ENCODE peak calls at places on chromosomes 2 and 18, in four cellular contexts. O, N, A and K are unnamed samples.

GRCh38 chr18:5296706-5297320 is 1.3 kb upstream of the ZBTB14 start:
- DNase-seq in O (peak), A (peak), N (peak), K (peak)

GRCh38 chr2:83850071-83850725 is 608.9 kb downstream of the SUCLG1 start:
- DNase-seq in O (no peak), N (no peak), A (no peak), K (peak)

GRCh38 chr2:102782187-102782586 is 20.4 kb downstream of the TMEM182 start:
- DNase-seq in A (no peak), N (no peak), O (no peak), K (no peak)

GRCh38 chr2:43399515-43400245 is 173.3 kb upstream of the ZFP36L2 start:
- DNase-seq in A (peak), N (peak), O (peak), K (no peak)

GRCh38 chr2:59726226-59726800 is 827.1 kb downstream of the BCL11A start:
- DNase-seq in N (no peak), A (no peak), O (no peak), K (no peak)

GRCh38 chr2:181131584-181131983 is 151.2 kb downstream of the UBE2E3 start:
- DNase-seq in A (no peak), O (no peak), N (no peak), K (no peak)

GRCh38 chr2:98508690-98509054 is 64.0 kb downstream of the INPP4A start:
- DNase-seq in A (peak), N (peak), O (no peak), K (peak)

GRCh38 chr2:174759381-174760064 is 4.7 kb downstream of the CHRNA1 start:
- DNase-seq in O (no peak), A (no peak), N (no peak), K (no peak)

GRCh38 chr2:29053223-29053622 is 21.1 kb downstream of the PCARE start:
- DNase-seq in A (no peak), N (no peak), O (no peak), K (peak)

GRCh38 chr2:239758325-239758877 is 266.7 kb downstream of the NDUFA10 start:
- DNase-seq in A (peak), O (no peak), N (no peak), K (no peak)

GRCh38 chr2:237689569-237690131 is 62.3 kb downstream of the LRRFIP1 start:
- DNase-seq in O (peak), N (no peak), A (no peak), K (peak)

GRCh38 chr2:130756041-130756720 is 841 bp downstream of the AMER3 start:
- DNase-seq in N (peak), O (peak), A (peak), K (peak)

GRCh38 chr2:66440692-66441091 is 5.8 kb downstream of the MEIS1 start:
- DNase-seq in O (peak), N (peak), A (no peak), K (peak)

GRCh38 chr2:213152065-213152794 is 818 bp upstream of the IKZF2 start:
- DNase-seq in A (peak), N (peak), O (peak), K (peak)

GRCh38 chr2:231614559-231615057 is 21.9 kb downstream of the TEX44 start:
- DNase-seq in A (no peak), O (peak), N (no peak), K (no peak)

GRCh38 chr2:237624565-237624964 is 2.8 kb upstream of the LRRFIP1 start:
- DNase-seq in O (no peak), N (peak), A (no peak), K (no peak)

GRCh38 chr2:162085090-162085891 is 11.3 kb upstream of the DPP4 start:
- DNase-seq in O (peak), N (peak), A (peak), K (peak)

GRCh38 chr2:238427435-238428162 is 872 bp downstream of the ASB1 start:
- DNase-seq in O (peak), A (no peak), N (peak), K (peak)

GRCh38 chr2:29583548-29584121 is 337.8 kb downstream of the ALK start:
- DNase-seq in A (no peak), N (no peak), O (no peak), K (no peak)

GRCh38 chr2:224378087-224379085 is 23.5 kb downstream of the FAM124B start:
- DNase-seq in A (no peak), O (no peak), N (no peak), K (no peak)
- TF ChIP-seq CTCF in A (peak), O (no peak), N (peak), K (peak)

DNA sequence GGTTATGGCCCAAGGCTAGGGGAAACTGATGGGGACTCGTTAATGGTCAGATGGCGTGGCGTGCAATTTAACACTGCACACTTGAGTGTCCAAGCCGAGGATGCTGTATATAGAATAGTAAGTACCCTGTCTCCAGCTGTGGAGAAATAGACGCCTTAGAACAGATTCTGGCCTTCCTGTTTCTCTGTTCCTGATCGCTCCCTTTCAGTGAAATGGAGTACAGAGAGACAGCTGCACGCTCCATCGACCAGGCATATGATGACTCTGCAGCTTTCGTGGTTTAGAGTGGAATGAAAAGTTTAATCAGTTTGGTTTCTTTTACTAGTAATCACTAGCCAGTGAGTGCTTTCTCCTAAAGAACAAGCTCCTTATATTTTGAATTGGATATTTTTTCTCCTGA is 213.4 kb downstream of the NEDD4L start:
- DNase-seq in N (peak), O (peak), A (peak), K (no peak)
- H3K4me3 ChIP-seq in N (no peak), O (no peak), A (no peak), K (no peak)

GRCh38 chr18:7566587-7567486 is at the start of gene PTPRM:
- DNase-seq in O (peak), A (peak), N (peak), K (peak)
- TF ChIP-seq CTCF in O (peak), A (no peak), N (no peak), K (no peak)

GRCh38 chr2:217902281-217903141 is 100.3 kb downstream of the TNS1 start:
- DNase-seq in A (peak), O (peak), N (peak), K (peak)

GRCh38 chr2:217900780-217901360 is 101.9 kb downstream of the TNS1 start:
- DNase-seq in N (no peak), O (no peak), A (no peak), K (no peak)

GRCh38 chr2:217903142-217903858 is 99.5 kb downstream of the TNS1 start:
- DNase-seq in O (no peak), A (no peak), N (no peak), K (no peak)

GRCh38 chr2:217901400-217901799 is 101.4 kb downstream of the TNS1 start:
- DNase-seq in A (no peak), N (no peak), O (no peak), K (no peak)

GRCh38 chr2:217901826-217902225 is 101.0 kb downstream of the TNS1 start:
- DNase-seq in A (peak), N (peak), O (peak), K (no peak)
- H3K4me3 ChIP-seq in A (no peak), N (no peak), O (no peak), K (no peak)

GRCh38 chr2:31265234-31265633 is 31.3 kb downstream of the EHD3 start:
- DNase-seq in O (no peak), A (no peak), N (no peak), K (no peak)

GRCh38 chr2:31267437-31268120 is 33.6 kb downstream of the EHD3 start:
- DNase-seq in A (no peak), O (no peak), N (no peak), K (no peak)

GRCh38 chr2:31266804-31267203 is 32.9 kb downstream of the EHD3 start:
- DNase-seq in O (no peak), N (no peak), A (no peak), K (peak)

GRCh38 chr2:31260870-31261269 is 26.9 kb downstream of the EHD3 start:
- DNase-seq in A (no peak), N (no peak), O (no peak), K (no peak)

DNA sequence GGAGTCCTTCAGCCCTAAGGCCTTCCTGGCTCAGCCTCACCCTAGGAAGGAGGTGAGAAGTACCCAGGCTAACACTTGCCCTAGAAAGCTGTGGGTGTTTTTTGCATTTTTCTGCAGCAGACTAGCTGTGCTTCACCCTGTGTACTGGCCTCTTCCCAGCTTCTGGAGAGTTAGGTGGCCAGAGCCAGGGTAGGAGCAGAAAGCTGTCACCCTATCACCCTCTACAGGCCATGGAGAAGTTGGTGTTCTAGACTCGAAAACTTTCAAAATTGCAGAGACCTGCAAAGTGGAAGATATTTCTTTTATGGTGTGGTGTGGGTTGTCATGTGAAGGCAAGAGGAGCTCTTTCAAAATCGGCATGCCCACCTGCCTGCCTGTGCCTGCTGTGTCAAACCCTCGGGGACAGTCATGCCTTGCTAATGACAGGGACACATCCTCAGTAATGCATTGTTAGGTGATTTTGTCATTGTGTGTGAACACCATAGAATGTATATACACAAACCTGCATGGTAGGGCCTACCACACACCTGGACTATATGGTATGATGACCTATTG is 29.8 kb downstream of the EHD3 start:
- DNase-seq in N (no peak), A (no peak), O (peak), K (no peak)
- TF ChIP-seq CTCF in N (no peak), A (no peak), O (no peak), K (no peak)

GRCh38 chr2:160411167-160411566 is 82.4 kb downstream of the RBMS1 start:
- DNase-seq in N (peak), O (peak), A (peak), K (peak)
- H3K4me3 ChIP-seq in N (no peak), O (no peak), A (no peak), K (no peak)

GRCh38 chr18:72697706-72698105 is 153.6 kb upstream of the CBLN2 start:
- DNase-seq in N (no peak), A (no peak), O (no peak), K (no peak)

GRCh38 chr18:72704202-72704601 is 160.1 kb upstream of the CBLN2 start:
- DNase-seq in O (no peak), N (no peak), A (no peak), K (no peak)

GRCh38 chr18:72700961-72701710 is 157.0 kb upstream of the CBLN2 start:
- DNase-seq in A (peak), O (peak), N (peak), K (peak)
- TF ChIP-seq CTCF in A (peak), O (peak), N (peak), K (peak)